ENCODE peak calls at places on chromosomes 7 and 10, in ten cellular contexts. One of them, this sample, is unnamed.

GRCh38 chr7:91656486-91657237 is 223.8 kb downstream of the MTERF1 start:
- DNase-seq in amygdala: no peak
- DNase-seq in smooth muscle cell of the brain vasculature: no peak
- DNase-seq in Daoy: no peak
- DNase-seq in sigmoid colon: no peak
- DNase-seq in breast epithelium: no peak
- DNase-seq in left cardiac atrium: peak
- DNase-seq in ELR: no peak
- DNase-seq in HFFc6: peak
- DNase-seq in uterus: no peak
- DNase-seq in this sample: no peak

GRCh38 chr10:99775850-99776249 is 6.6 kb upstream of the ABCC2 start:
- DNase-seq in amygdala: no peak
- DNase-seq in HFFc6: peak
- DNase-seq in smooth muscle cell of the brain vasculature: peak
- DNase-seq in left cardiac atrium: no peak
- DNase-seq in Daoy: peak
- DNase-seq in ELR: peak
- DNase-seq in sigmoid colon: no peak
- DNase-seq in breast epithelium: no peak
- DNase-seq in uterus: no peak
- DNase-seq in this sample: peak

GRCh38 chr7:157676456-157677255 is 339.9 kb downstream of the DNAJB6 start:
- DNase-seq in Daoy: no peak
- DNase-seq in left cardiac atrium: no peak
- DNase-seq in smooth muscle cell of the brain vasculature: no peak
- DNase-seq in sigmoid colon: peak
- DNase-seq in breast epithelium: no peak
- DNase-seq in amygdala: no peak
- DNase-seq in uterus: no peak
- DNase-seq in ELR: no peak
- DNase-seq in HFFc6: no peak
- DNase-seq in this sample: peak

GRCh38 chr10:6142644-6143043 is 53.8 kb downstream of the RBM17 start:
- DNase-seq in Daoy: no peak
- DNase-seq in left cardiac atrium: no peak
- DNase-seq in sigmoid colon: no peak
- DNase-seq in amygdala: no peak
- DNase-seq in uterus: no peak
- DNase-seq in ELR: no peak
- DNase-seq in smooth muscle cell of the brain vasculature: no peak
- DNase-seq in breast epithelium: no peak
- DNase-seq in HFFc6: no peak
- DNase-seq in this sample: no peak

GRCh38 chr10:49158915-49159314 is 25.1 kb upstream of the FAM170B start:
- DNase-seq in smooth muscle cell of the brain vasculature: no peak
- DNase-seq in Daoy: no peak
- DNase-seq in ELR: peak
- DNase-seq in breast epithelium: no peak
- DNase-seq in HFFc6: no peak
- DNase-seq in left cardiac atrium: no peak
- DNase-seq in sigmoid colon: no peak
- DNase-seq in uterus: no peak
- DNase-seq in amygdala: no peak
- DNase-seq in this sample: no peak

GRCh38 chr10:116665541-116666125 is 44.9 kb downstream of the PNLIPRP2 start:
- DNase-seq in left cardiac atrium: peak
- DNase-seq in Daoy: no peak
- DNase-seq in HFFc6: no peak
- DNase-seq in breast epithelium: peak
- DNase-seq in smooth muscle cell of the brain vasculature: no peak
- DNase-seq in sigmoid colon: peak
- DNase-seq in uterus: no peak
- DNase-seq in amygdala: no peak
- DNase-seq in ELR: no peak
- DNase-seq in this sample: no peak

GRCh38 chr10:1270490-1270889 is 214.3 kb downstream of the WDR37 start:
- DNase-seq in smooth muscle cell of the brain vasculature: no peak
- DNase-seq in ELR: no peak
- DNase-seq in HFFc6: no peak
- DNase-seq in breast epithelium: no peak
- DNase-seq in sigmoid colon: no peak
- DNase-seq in amygdala: no peak
- DNase-seq in left cardiac atrium: no peak
- DNase-seq in Daoy: no peak
- DNase-seq in uterus: no peak
- DNase-seq in this sample: no peak

GRCh38 chr10:9824546-9825164 is 1193.0 kb upstream of the CELF2 start:
- DNase-seq in HFFc6: no peak
- DNase-seq in breast epithelium: no peak
- DNase-seq in smooth muscle cell of the brain vasculature: no peak
- DNase-seq in uterus: no peak
- DNase-seq in amygdala: no peak
- DNase-seq in sigmoid colon: no peak
- DNase-seq in left cardiac atrium: no peak
- DNase-seq in Daoy: no peak
- DNase-seq in ELR: no peak
- DNase-seq in this sample: no peak

GRCh38 chr7:98669417-98670015 is 52.4 kb downstream of the NPTX2 start:
- DNase-seq in HFFc6: no peak
- DNase-seq in smooth muscle cell of the brain vasculature: no peak
- DNase-seq in ELR: no peak
- DNase-seq in breast epithelium: no peak
- DNase-seq in left cardiac atrium: no peak
- DNase-seq in Daoy: no peak
- DNase-seq in sigmoid colon: no peak
- DNase-seq in amygdala: no peak
- DNase-seq in uterus: no peak
- DNase-seq in this sample: no peak

GRCh38 chr7:24143547-24143946 is 140.4 kb upstream of the NPY start:
- DNase-seq in uterus: no peak
- DNase-seq in smooth muscle cell of the brain vasculature: peak
- DNase-seq in left cardiac atrium: no peak
- DNase-seq in amygdala: no peak
- DNase-seq in sigmoid colon: no peak
- DNase-seq in ELR: no peak
- DNase-seq in HFFc6: no peak
- DNase-seq in Daoy: peak
- DNase-seq in breast epithelium: no peak
- DNase-seq in this sample: peak

GRCh38 chr7:68269410-68269809 is 1272.8 kb downstream of the TYW1 start:
- DNase-seq in left cardiac atrium: no peak
- DNase-seq in uterus: no peak
- DNase-seq in breast epithelium: no peak
- DNase-seq in HFFc6: no peak
- DNase-seq in smooth muscle cell of the brain vasculature: no peak
- DNase-seq in sigmoid colon: no peak
- DNase-seq in amygdala: no peak
- DNase-seq in Daoy: no peak
- DNase-seq in ELR: no peak
- DNase-seq in this sample: no peak